ENCODE peak calls at places on chromosome 3, in five cellular contexts. R is BE2C, B is left ventricle myocardium inferior, P is body of pancreas, T is fibroblast of lung. V is an unnamed sample.

GRCh38 chr3:103410231-103410630 is 975.4 kb downstream of the ZPLD1 start:
- DNase-seq in T (no peak), R (peak; percentile 10), B (no peak), P (no peak), V (peak; percentile 36)

GRCh38 chr3:186173202-186173815 is 64.4 kb upstream of the ETV5 start:
- DNase-seq in T (no peak), B (no peak), R (no peak), P (no peak), V (no peak)

GRCh38 chr3:9343115-9343514 is 19.7 kb upstream of the THUMPD3 start:
- DNase-seq in B (no peak), P (no peak), T (no peak), R (no peak), V (no peak)

GRCh38 chr3:82000773-82001172 is 239.3 kb upstream of the GBE1 start:
- DNase-seq in B (no peak), R (peak; percentile 47), P (peak; percentile 88), T (no peak), V (no peak)

GRCh38 chr3:11653298-11654055 is 9.8 kb upstream of the VGLL4 start:
- DNase-seq in T (no peak), P (peak; percentile 13), B (no peak), R (no peak), V (no peak)

GRCh38 chr3:62497156-62497555 is 123.8 kb upstream of the FEZF2 start:
- DNase-seq in R (no peak), P (no peak), T (no peak), B (no peak), V (no peak)

GRCh38 chr3:51974277-51974962 is 444 bp upstream of the ABHD14A start:
- DNase-seq in T (peak; percentile 19), B (no peak), R (peak; percentile 33), P (peak; percentile 65), V (peak; percentile 50)

GRCh38 chr3:72797773-72798543 is 50.3 kb downstream of the SHQ1 start:
- DNase-seq in R (peak; percentile 88), P (peak; percentile 63), B (peak; percentile 59), T (peak; percentile 19), V (no peak)

GRCh38 chr3:185552358-185552877 is at the start of gene LIPH:
- DNase-seq in B (no peak), P (peak; percentile 38), R (no peak), T (no peak), V (no peak)

GRCh38 chr3:113088616-113089015 is 97.8 kb downstream of the GTPBP8 start:
- DNase-seq in P (no peak), T (no peak), R (no peak), B (no peak), V (no peak)

GRCh38 chr3:19216669-19217337 is 68.5 kb downstream of the KCNH8 start:
- DNase-seq in T (no peak), P (peak; percentile 77), R (peak; percentile 44), B (peak; percentile 19), V (peak; percentile 59)

GRCh38 chr3:150925751-150926201 is 20.5 kb upstream of the MINDY4B start:
- DNase-seq in T (peak; percentile 15), P (peak; percentile 65), B (peak; percentile 30), R (peak; percentile 70), V (peak; percentile 24)

GRCh38 chr3:84125760-84126159 is 833.0 kb upstream of the CADM2 start:
- DNase-seq in P (no peak), B (no peak), T (no peak), R (no peak), V (no peak)

GRCh38 chr3:126126292-126126691 is 42.4 kb upstream of the SLC41A3 start:
- DNase-seq in P (no peak), B (no peak), T (no peak), R (no peak), V (peak; percentile 40)

GRCh38 chr3:42501681-42502428 is 588 bp upstream of the VIPR1 start:
- DNase-seq in R (peak; percentile 36), T (peak; percentile 26), B (peak; percentile 50), P (peak; percentile 73), V (peak; percentile 67)

GRCh38 chr3:197802505-197803459 is 11.7 kb downstream of the LRCH3 start:
- DNase-seq in R (no peak), P (no peak), B (no peak), T (no peak), V (no peak)

GRCh38 chr3:56917740-56918568 is 116.2 kb upstream of the ARHGEF3 start:
- DNase-seq in P (no peak), R (no peak), T (no peak), B (no peak), V (no peak)

GRCh38 chr3:147256739-147257138 is 149.6 kb downstream of the ZIC4 start:
- DNase-seq in T (no peak), P (no peak), R (no peak), B (no peak), V (no peak)
- TF ChIP-seq CTCF in T (no peak), P (no peak), R (no peak), B (no peak), V (no peak)

GRCh38 chr3:175732053-175732452 is 872.9 kb downstream of the NAALADL2 start:
- DNase-seq in R (no peak), P (no peak), B (no peak), T (no peak), V (no peak)

GRCh38 chr3:175731543-175731942 is 872.4 kb downstream of the NAALADL2 start:
- DNase-seq in P (peak; percentile 11), B (no peak), R (no peak), T (no peak), V (no peak)

GRCh38 chr3:175737646-175738572 is 878.8 kb downstream of the NAALADL2 start:
- DNase-seq in T (no peak), B (no peak), R (no peak), P (no peak), V (no peak)

GRCh38 chr3:175735866-175736265 is 876.7 kb downstream of the NAALADL2 start:
- DNase-seq in B (no peak), P (no peak), T (no peak), R (no peak), V (no peak)
- H3K4me1 ChIP-seq in B (no peaks in the 10 kb centered on the region), P (peaks cover 4% of the 10 kb centered on the region), T (no peaks in the 10 kb centered on the region), R (no peaks in the 10 kb centered on the region), V (no peaks in the 10 kb centered on the region)

DNA sequence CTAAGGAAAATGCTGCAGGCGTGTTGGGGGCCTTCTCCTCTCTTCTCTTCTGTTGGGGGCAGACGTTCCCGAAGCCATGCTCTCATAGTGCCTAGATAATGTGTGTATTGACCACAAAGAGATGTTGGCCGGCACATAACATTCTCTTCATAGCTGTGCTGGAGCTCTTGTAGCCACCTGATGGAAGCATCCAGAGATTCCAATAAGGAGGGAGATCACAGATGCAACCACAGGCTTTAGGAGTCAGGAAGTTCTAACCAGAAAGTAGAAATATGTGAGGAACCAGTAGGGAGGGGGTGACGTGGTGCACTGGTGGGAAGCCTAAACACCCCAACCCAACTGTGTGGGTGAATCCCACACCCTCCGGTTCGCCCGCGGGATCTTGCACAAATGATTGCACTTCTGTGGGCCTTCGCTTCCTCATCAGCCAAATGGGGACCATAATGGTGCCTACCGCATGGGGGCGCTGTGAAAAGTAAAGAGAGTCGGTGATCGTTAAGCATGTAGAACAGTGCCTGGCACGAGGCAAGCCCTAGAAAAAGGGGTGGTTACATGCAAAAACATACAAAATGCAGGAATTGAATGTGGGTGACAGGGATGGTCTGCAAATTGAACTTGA is 87.8 kb downstream of the TOP2B start:
- DNase-seq in P (no peak), R (no peak), B (no peak), T (no peak), V (no peak)
- TF ChIP-seq CTCF in P (no peak), R (no peak), B (no peak), T (no peak), V (no peak)

GRCh38 chr3:99659965-99660364 is 21.6 kb downstream of the COL8A1 start:
- DNase-seq in T (peak; percentile 64), R (no peak), P (no peak), B (no peak), V (no peak)
- H3K4me1 ChIP-seq in T (peaks cover 7% of the 10 kb centered on the region), R (no peaks in the 10 kb centered on the region), P (no peaks in the 10 kb centered on the region), B (peaks cover 19% of the 10 kb centered on the region), V (no peaks in the 10 kb centered on the region)

GRCh38 chr3:24359645-24360462 is 134.8 kb downstream of the THRB start:
- DNase-seq in B (no peak), T (no peak), P (peak; percentile 50), R (no peak), V (no peak)
- TF ChIP-seq CTCF in B (peak; percentile 45), T (no peak), P (peak; percentile 33), R (no peak), V (peak; percentile 15)

GRCh38 chr3:189286188-189286587 is 114.4 kb downstream of the TPRG1 start:
- DNase-seq in B (no peak), T (no peak), P (no peak), R (no peak), V (no peak)

GRCh38 chr3:189278211-189278610 is 106.4 kb downstream of the TPRG1 start:
- DNase-seq in T (no peak), R (no peak), P (no peak), B (no peak), V (no peak)

GRCh38 chr3:189282189-189282588 is 110.4 kb downstream of the TPRG1 start:
- DNase-seq in P (no peak), T (no peak), B (no peak), R (no peak), V (no peak)

GRCh38 chr3:189277711-189278110 is 105.9 kb downstream of the TPRG1 start:
- DNase-seq in B (no peak), T (no peak), R (no peak), P (no peak), V (no peak)

DNA sequence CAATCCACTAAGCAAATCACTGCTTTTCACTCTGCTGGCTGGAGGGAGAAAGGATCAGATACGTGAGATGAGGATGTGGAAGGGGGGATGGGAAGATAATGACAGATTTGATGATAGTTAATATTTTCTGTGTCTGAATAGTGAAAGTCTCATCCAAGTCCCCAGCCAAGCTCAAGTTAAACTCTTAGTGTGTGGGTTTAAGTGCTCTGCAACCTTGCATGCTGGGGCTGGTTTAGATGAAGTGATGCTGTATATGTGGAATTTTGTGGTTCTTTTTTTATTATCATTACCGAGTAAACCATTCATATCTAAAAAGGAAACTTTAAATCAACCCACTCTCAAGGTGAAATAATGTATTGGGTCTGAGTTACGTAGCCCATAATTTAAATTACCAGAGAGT is 111.0 kb downstream of the TPRG1 start:
- DNase-seq in R (no peak), T (no peak), P (no peak), B (no peak), V (no peak)
- H3K4me1 ChIP-seq in R (no peaks in the 10 kb centered on the region), T (no peaks in the 10 kb centered on the region), P (no peaks in the 10 kb centered on the region), B (no peaks in the 10 kb centered on the region), V (no peaks in the 10 kb centered on the region)

GRCh38 chr3:193452338-193452737 is 73.8 kb upstream of the ATP13A5 start:
- DNase-seq in P (no peak), T (no peak), B (no peak), R (no peak), V (no peak)
- TF ChIP-seq CTCF in P (no peak), T (no peak), B (peak; percentile 43), R (peak; percentile 29), V (peak; percentile 11)

DNA sequence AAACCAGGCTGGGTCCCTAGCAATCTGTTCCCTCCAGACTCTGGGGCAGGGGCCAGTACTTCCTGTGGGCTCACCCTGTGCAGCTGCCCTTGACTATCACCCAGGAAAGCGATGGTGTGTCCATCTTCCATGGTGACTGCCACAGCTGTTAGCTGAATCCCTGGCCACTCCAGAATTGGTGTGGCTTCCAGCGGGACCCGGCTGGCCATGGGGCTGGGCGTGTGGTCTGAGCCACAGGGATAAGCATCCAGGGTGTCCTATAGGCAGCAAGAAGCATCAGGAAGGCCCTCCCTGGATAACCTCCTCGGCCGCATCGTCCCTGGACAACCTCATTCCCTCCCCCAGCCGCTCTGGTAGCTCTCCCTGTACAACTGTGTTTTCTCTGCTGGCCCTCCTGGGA is 7.2 kb downstream of the PLXNB1 start:
- DNase-seq in P (no peak), R (no peak), T (no peak), B (no peak), V (no peak)
- H3K4me1 ChIP-seq in P (peaks cover 53% of the 10 kb centered on the region), R (no peaks in the 10 kb centered on the region), T (peaks cover 7% of the 10 kb centered on the region), B (peaks cover 66% of the 10 kb centered on the region), V (no peaks in the 10 kb centered on the region)